ENCODE peak calls at places on chromosomes 16 and 17, in eight cellular contexts. Q is effector memory CD4-positive, alpha-beta T cell; P is bronchial epithelial cell; W is pancreas; L is H7; X is HAP-1; A is NB4; S is colonic mucosa. E is an unnamed sample.

GRCh38 chr16:69820926-69821541 is 58.9 kb downstream of the WWP2 start:
- DNase-seq in Q (no peak), P (no peak), W (peak; percentile 50), L (no peak), X (no peak), A (no peak), S (no peak), E (no peak)

GRCh38 chr17:58317421-58318064 is 11.1 kb downstream of the TSPOAP1 start:
- DNase-seq in Q (peak; percentile 56), P (peak; percentile 85), W (peak; percentile 56), L (peak; percentile 91), X (peak; percentile 10), A (peak; percentile 87), S (peak; percentile 64), E (peak; percentile 78)

GRCh38 chr16:11624645-11625607 is 38.2 kb upstream of the LITAF start:
- DNase-seq in Q (no peak), P (no peak), W (no peak), L (no peak), X (no peak), A (peak; percentile 44), S (no peak), E (no peak)

GRCh38 chr17:57309479-57309878 is 53.2 kb downstream of the MSI2 start:
- DNase-seq in Q (no peak), P (peak; percentile 91), W (no peak), L (no peak), X (no peak), A (no peak), S (no peak), E (no peak)

GRCh38 chr16:89863741-89864391 is 9.5 kb upstream of the TCF25 start:
- DNase-seq in Q (peak; percentile 7), P (peak; percentile 49), W (no peak), L (peak; percentile 38), X (no peak), A (peak; percentile 34), S (no peak), E (peak; percentile 62)

GRCh38 chr17:12545877-12546513 is 119.7 kb upstream of the MYOCD start:
- DNase-seq in Q (no peak), P (peak; percentile 67), W (peak; percentile 45), L (peak; percentile 67), X (peak; percentile 5), A (peak; percentile 53), S (peak; percentile 47), E (no peak)

GRCh38 chr16:53080345-53081031 is 25.7 kb downstream of the CHD9 start:
- DNase-seq in Q (no peak), P (peak; percentile 95), W (no peak), L (no peak), X (no peak), A (no peak), S (peak; percentile 35), E (no peak)

GRCh38 chr16:70691223-70692129 is 5.6 kb upstream of the MTSS2 start:
- DNase-seq in Q (no peak), P (no peak), W (no peak), L (no peak), X (no peak), A (no peak), S (peak; percentile 58), E (no peak)

DNA sequence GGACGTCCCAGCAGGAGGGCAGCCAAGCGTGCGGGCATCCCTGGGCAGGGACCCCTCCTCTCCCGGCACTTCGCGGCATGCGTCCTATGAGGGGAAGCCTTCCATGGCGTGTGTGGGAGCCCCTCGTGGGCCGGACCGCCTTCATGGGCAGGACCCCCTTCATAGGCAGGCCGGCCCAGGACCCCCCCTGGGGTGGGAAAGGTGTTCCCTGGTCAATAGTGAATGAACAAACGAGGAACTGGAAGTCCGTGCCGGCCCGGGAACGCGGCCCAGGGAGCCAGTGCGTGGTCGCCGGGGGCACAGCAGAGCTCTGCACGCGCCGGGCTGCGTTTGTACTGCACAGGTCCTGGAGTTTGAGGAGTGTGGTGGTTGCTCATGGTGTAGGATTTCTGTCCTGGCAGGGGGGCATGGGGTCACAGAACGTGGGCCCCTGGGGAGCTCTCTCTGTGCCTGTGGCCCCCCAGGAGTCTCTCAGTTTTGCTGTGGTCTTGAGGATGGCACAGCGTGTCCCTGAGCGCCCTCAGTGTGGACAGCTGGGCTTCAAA is 13.9 kb downstream of the BAIAP2 start:
- DNase-seq in Q (no peak), P (no peak), W (no peak), L (no peak), X (no peak), A (no peak), S (no peak), E (no peak)
- H3K4me3 ChIP-seq in Q (no peak overlapping the region), P (no peak overlapping the region), W (no peak overlapping the region), L (no peak overlapping the region), X (no peak overlapping the region), A (no peak overlapping the region), S (no peak overlapping the region), E (no peak overlapping the region)

DNA sequence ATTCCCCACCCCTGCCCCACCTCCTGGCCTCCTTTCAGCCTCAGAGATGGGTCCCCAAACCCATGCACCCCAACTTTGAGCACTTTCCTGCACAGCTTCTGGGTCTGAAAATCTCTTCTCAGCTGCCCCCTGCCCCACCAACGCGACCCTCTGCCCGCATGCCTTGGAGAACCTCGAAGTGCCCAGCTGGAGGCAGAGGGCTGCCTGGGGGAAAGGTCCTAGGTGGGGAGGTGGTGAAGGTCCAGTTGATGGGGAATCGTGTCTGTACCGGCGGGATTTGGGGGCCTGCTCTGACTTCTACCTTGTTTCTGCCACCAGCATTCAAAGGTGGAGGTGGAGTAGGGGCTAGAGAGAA is 1.3 kb downstream of the NKD1 start:
- DNase-seq in Q (no peak), P (no peak), W (no peak), L (no peak), X (no peak), A (no peak), S (no peak), E (no peak)
- H3K4me3 ChIP-seq in Q (no peak overlapping the region), P (no peak overlapping the region), W (no peak overlapping the region), L (no peak overlapping the region), X (no peak overlapping the region), A (no peak overlapping the region), S (peak overlapping the region; percentile 70), E (no peak overlapping the region)

GRCh38 chr16:80993293-80993691 is 13.4 kb downstream of the CMC2 start:
- DNase-seq in Q (no peak), P (peak; percentile 95), W (no peak), L (no peak), X (no peak), A (no peak), S (no peak), E (no peak)

GRCh38 chr16:80997139-80997798 is 9.4 kb downstream of the CMC2 start:
- DNase-seq in Q (no peak), P (peak; percentile 3), W (no peak), L (no peak), X (no peak), A (no peak), S (no peak), E (no peak)

GRCh38 chr16:80997964-80998620 is 8.6 kb downstream of the CMC2 start:
- DNase-seq in Q (no peak), P (no peak), W (no peak), L (no peak), X (no peak), A (no peak), S (no peak), E (no peak)

GRCh38 chr16:80994451-80994850 is 12.2 kb downstream of the CMC2 start:
- DNase-seq in Q (no peak), P (peak; percentile 48), W (no peak), L (no peak), X (no peak), A (no peak), S (no peak), E (no peak)

GRCh38 chr16:80996688-80997138 is 10.0 kb downstream of the CMC2 start:
- DNase-seq in Q (no peak), P (no peak), W (no peak), L (no peak), X (no peak), A (no peak), S (no peak), E (no peak)
- H3K4me3 ChIP-seq in Q (peak overlapping the region; percentile 51), P (no peak overlapping the region), W (peak overlapping the region; percentile 24), L (no peak overlapping the region), X (no peak overlapping the region), A (no peak overlapping the region), S (peak overlapping the region; percentile 2), E (peak overlapping the region; percentile 54)

GRCh38 chr16:25124503-25124902 is 13.0 kb downstream of the LCMT1 start:
- DNase-seq in Q (no peak), P (peak; percentile 42), W (no peak), L (no peak), X (no peak), A (no peak), S (no peak), E (no peak)

GRCh38 chr16:25121824-25122600 is 10.5 kb downstream of the LCMT1 start:
- DNase-seq in Q (no peak), P (no peak), W (no peak), L (no peak), X (no peak), A (no peak), S (no peak), E (no peak)

DNA sequence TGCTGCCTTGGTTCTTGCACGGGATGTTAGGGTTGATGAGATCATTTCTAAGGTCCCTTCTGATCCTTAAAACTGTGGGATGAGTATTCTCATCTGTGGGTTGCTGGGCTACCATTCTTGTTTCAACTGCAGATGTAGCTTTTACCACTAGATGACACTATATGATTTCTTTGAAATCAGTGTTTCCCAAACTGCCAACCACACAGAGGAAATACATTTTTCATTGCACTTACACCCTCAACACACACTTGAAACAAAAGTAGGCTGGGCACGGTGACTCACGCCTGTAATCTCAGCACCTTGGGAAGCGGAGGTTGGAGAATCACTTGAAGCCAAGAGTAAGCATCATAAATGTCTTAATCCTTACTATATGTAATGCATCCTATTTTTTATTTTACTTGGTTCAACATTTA is 15.3 kb downstream of the LCMT1 start:
- DNase-seq in Q (no peak), P (peak; percentile 94), W (peak; percentile 61), L (no peak), X (peak; percentile 6), A (peak; percentile 67), S (peak; percentile 78), E (peak; percentile 12)
- H3K4me3 ChIP-seq in Q (no peak overlapping the region), P (no peak overlapping the region), W (no peak overlapping the region), L (no peak overlapping the region), X (no peak overlapping the region), A (no peak overlapping the region), S (no peak overlapping the region), E (no peak overlapping the region)

GRCh38 chr16:58461640-58462039 is 38.3 kb upstream of the NDRG4 start:
- DNase-seq in Q (no peak), P (no peak), W (no peak), L (no peak), X (no peak), A (no peak), S (no peak), E (no peak)

GRCh38 chr16:58462089-58462488 is 37.9 kb upstream of the NDRG4 start:
- DNase-seq in Q (no peak), P (no peak), W (no peak), L (no peak), X (no peak), A (no peak), S (no peak), E (no peak)

GRCh38 chr16:58462499-58462996 is 37.4 kb upstream of the NDRG4 start:
- DNase-seq in Q (no peak), P (no peak), W (no peak), L (peak; percentile 62), X (no peak), A (no peak), S (no peak), E (no peak)

GRCh38 chr16:58464047-58464915 is 35.7 kb upstream of the NDRG4 start:
- DNase-seq in Q (no peak), P (no peak), W (no peak), L (peak; percentile 86), X (no peak), A (no peak), S (no peak), E (no peak)

GRCh38 chr16:58462997-58463891 is 36.7 kb upstream of the NDRG4 start:
- DNase-seq in Q (no peak), P (no peak), W (no peak), L (peak; percentile 88), X (no peak), A (peak; percentile 32), S (no peak), E (no peak)
- H3K4me3 ChIP-seq in Q (no peak overlapping the region), P (peak overlapping the region; percentile 7), W (peak overlapping the region; percentile 36), L (peak overlapping the region; percentile 60), X (peak overlapping the region; percentile 38), A (no peak overlapping the region), S (peak overlapping the region; percentile 24), E (no peak overlapping the region)